ENCODE peak calls at places on chromosomes 12 and 14, in eight cellular contexts. One of them, this sample, is unnamed.

GRCh38 chr12:44875954-44876553 is at the start of gene NELL2:
- DNase-seq in GM12892: peak; percentile 46
- DNase-seq in HS-5: no peak
- DNase-seq in HT1080: no peak
- DNase-seq in cardiac muscle cell: peak; percentile 38
- DNase-seq in dorsolateral prefrontal cortex: peak; percentile 62
- DNase-seq in stimulated activated CD8-positive, alpha-beta memory T cell treated with anti-CD3 and anti-CD28 coated beads, Interleukin-4, amount 100 ng/mL, for 24 hours: peak; percentile 63
- DNase-seq in left ventricle myocardium inferior: no peak
- DNase-seq in this sample: no peak

GRCh38 chr12:72511493-72511892 is 239.3 kb downstream of the TRHDE start:
- DNase-seq in HS-5: no peak
- DNase-seq in GM12892: no peak
- DNase-seq in cardiac muscle cell: no peak
- DNase-seq in stimulated activated CD8-positive, alpha-beta memory T cell treated with anti-CD3 and anti-CD28 coated beads, Interleukin-4, amount 100 ng/mL, for 24 hours: no peak
- DNase-seq in HT1080: no peak
- DNase-seq in dorsolateral prefrontal cortex: no peak
- DNase-seq in left ventricle myocardium inferior: no peak
- DNase-seq in this sample: no peak

GRCh38 chr12:91219511-91219910 is 36.9 kb upstream of the DCN start:
- DNase-seq in HS-5: peak; percentile 53
- DNase-seq in dorsolateral prefrontal cortex: no peak
- DNase-seq in HT1080: peak; percentile 70
- DNase-seq in cardiac muscle cell: peak; percentile 44
- DNase-seq in stimulated activated CD8-positive, alpha-beta memory T cell treated with anti-CD3 and anti-CD28 coated beads, Interleukin-4, amount 100 ng/mL, for 24 hours: no peak
- DNase-seq in GM12892: no peak
- DNase-seq in left ventricle myocardium inferior: no peak
- DNase-seq in this sample: no peak

GRCh38 chr12:41512531-41512930 is 324.4 kb downstream of the PDZRN4 start:
- DNase-seq in dorsolateral prefrontal cortex: no peak
- DNase-seq in HS-5: no peak
- DNase-seq in GM12892: no peak
- DNase-seq in HT1080: peak; percentile 24
- DNase-seq in left ventricle myocardium inferior: peak; percentile 14
- DNase-seq in stimulated activated CD8-positive, alpha-beta memory T cell treated with anti-CD3 and anti-CD28 coated beads, Interleukin-4, amount 100 ng/mL, for 24 hours: no peak
- DNase-seq in cardiac muscle cell: peak; percentile 3
- DNase-seq in this sample: no peak

GRCh38 chr12:4454315-4454860 is 8.8 kb upstream of the FGF6 start:
- DNase-seq in left ventricle myocardium inferior: no peak
- DNase-seq in dorsolateral prefrontal cortex: no peak
- DNase-seq in GM12892: no peak
- DNase-seq in stimulated activated CD8-positive, alpha-beta memory T cell treated with anti-CD3 and anti-CD28 coated beads, Interleukin-4, amount 100 ng/mL, for 24 hours: no peak
- DNase-seq in cardiac muscle cell: no peak
- DNase-seq in HT1080: peak; percentile 35
- DNase-seq in HS-5: no peak
- DNase-seq in this sample: no peak

GRCh38 chr12:80553316-80553715 is 109.3 kb downstream of the PTPRQ start:
- DNase-seq in HT1080: peak; percentile 81
- DNase-seq in stimulated activated CD8-positive, alpha-beta memory T cell treated with anti-CD3 and anti-CD28 coated beads, Interleukin-4, amount 100 ng/mL, for 24 hours: no peak
- DNase-seq in HS-5: peak; percentile 89
- DNase-seq in GM12892: no peak
- DNase-seq in left ventricle myocardium inferior: no peak
- DNase-seq in dorsolateral prefrontal cortex: no peak
- DNase-seq in cardiac muscle cell: peak; percentile 82
- DNase-seq in this sample: no peak

GRCh38 chr14:52014601-52015267 is 25.4 kb downstream of the RTRAF start:
- DNase-seq in stimulated activated CD8-positive, alpha-beta memory T cell treated with anti-CD3 and anti-CD28 coated beads, Interleukin-4, amount 100 ng/mL, for 24 hours: no peak
- DNase-seq in dorsolateral prefrontal cortex: peak; percentile 77
- DNase-seq in HT1080: no peak
- DNase-seq in left ventricle myocardium inferior: peak; percentile 65
- DNase-seq in HS-5: no peak
- DNase-seq in cardiac muscle cell: no peak
- DNase-seq in GM12892: no peak
- DNase-seq in this sample: no peak

GRCh38 chr12:120831648-120832267 is 72.4 kb downstream of the SPPL3 start:
- DNase-seq in cardiac muscle cell: no peak
- DNase-seq in HS-5: no peak
- DNase-seq in stimulated activated CD8-positive, alpha-beta memory T cell treated with anti-CD3 and anti-CD28 coated beads, Interleukin-4, amount 100 ng/mL, for 24 hours: no peak
- DNase-seq in GM12892: no peak
- DNase-seq in dorsolateral prefrontal cortex: no peak
- DNase-seq in left ventricle myocardium inferior: no peak
- DNase-seq in HT1080: no peak
- DNase-seq in this sample: no peak

GRCh38 chr14:94499673-94500072 is 9.6 kb downstream of the SERPINA12 start:
- DNase-seq in HS-5: no peak
- DNase-seq in HT1080: no peak
- DNase-seq in stimulated activated CD8-positive, alpha-beta memory T cell treated with anti-CD3 and anti-CD28 coated beads, Interleukin-4, amount 100 ng/mL, for 24 hours: no peak
- DNase-seq in dorsolateral prefrontal cortex: no peak
- DNase-seq in GM12892: no peak
- DNase-seq in cardiac muscle cell: no peak
- DNase-seq in left ventricle myocardium inferior: no peak
- DNase-seq in this sample: no peak

GRCh38 chr12:31732926-31733548 is 4.2 kb upstream of the AMN1 start:
- DNase-seq in cardiac muscle cell: peak; percentile 80
- DNase-seq in left ventricle myocardium inferior: no peak
- DNase-seq in dorsolateral prefrontal cortex: no peak
- DNase-seq in HS-5: peak; percentile 82
- DNase-seq in HT1080: peak; percentile 96
- DNase-seq in GM12892: no peak
- DNase-seq in stimulated activated CD8-positive, alpha-beta memory T cell treated with anti-CD3 and anti-CD28 coated beads, Interleukin-4, amount 100 ng/mL, for 24 hours: peak; percentile 11
- DNase-seq in this sample: no peak

GRCh38 chr12:2531371-2531770 is 263.4 kb upstream of the FKBP4 start:
- DNase-seq in stimulated activated CD8-positive, alpha-beta memory T cell treated with anti-CD3 and anti-CD28 coated beads, Interleukin-4, amount 100 ng/mL, for 24 hours: no peak
- DNase-seq in HT1080: no peak
- DNase-seq in left ventricle myocardium inferior: no peak
- DNase-seq in dorsolateral prefrontal cortex: no peak
- DNase-seq in GM12892: no peak
- DNase-seq in cardiac muscle cell: no peak
- DNase-seq in HS-5: no peak
- DNase-seq in this sample: no peak

GRCh38 chr12:94566345-94566744 is 84.0 kb downstream of the TMCC3 start:
- DNase-seq in stimulated activated CD8-positive, alpha-beta memory T cell treated with anti-CD3 and anti-CD28 coated beads, Interleukin-4, amount 100 ng/mL, for 24 hours: no peak
- DNase-seq in dorsolateral prefrontal cortex: peak; percentile 88
- DNase-seq in GM12892: no peak
- DNase-seq in HT1080: no peak
- DNase-seq in left ventricle myocardium inferior: no peak
- DNase-seq in cardiac muscle cell: no peak
- DNase-seq in HS-5: no peak
- DNase-seq in this sample: no peak

GRCh38 chr14:94923771-94924170 is 153.9 kb upstream of the GSC start:
- DNase-seq in dorsolateral prefrontal cortex: no peak
- DNase-seq in left ventricle myocardium inferior: no peak
- DNase-seq in HS-5: no peak
- DNase-seq in stimulated activated CD8-positive, alpha-beta memory T cell treated with anti-CD3 and anti-CD28 coated beads, Interleukin-4, amount 100 ng/mL, for 24 hours: no peak
- DNase-seq in cardiac muscle cell: no peak
- DNase-seq in HT1080: no peak
- DNase-seq in GM12892: no peak
- DNase-seq in this sample: no peak

GRCh38 chr12:64142382-64142781 is 79.7 kb downstream of the KICS2 start:
- DNase-seq in stimulated activated CD8-positive, alpha-beta memory T cell treated with anti-CD3 and anti-CD28 coated beads, Interleukin-4, amount 100 ng/mL, for 24 hours: no peak
- DNase-seq in cardiac muscle cell: no peak
- DNase-seq in left ventricle myocardium inferior: no peak
- DNase-seq in GM12892: no peak
- DNase-seq in dorsolateral prefrontal cortex: no peak
- DNase-seq in HS-5: no peak
- DNase-seq in HT1080: no peak
- DNase-seq in this sample: no peak

GRCh38 chr14:90239139-90239538 is 17.2 kb upstream of the PSMC1 start:
- DNase-seq in stimulated activated CD8-positive, alpha-beta memory T cell treated with anti-CD3 and anti-CD28 coated beads, Interleukin-4, amount 100 ng/mL, for 24 hours: no peak
- DNase-seq in cardiac muscle cell: peak; percentile 13
- DNase-seq in GM12892: no peak
- DNase-seq in dorsolateral prefrontal cortex: no peak
- DNase-seq in left ventricle myocardium inferior: no peak
- DNase-seq in HT1080: no peak
- DNase-seq in HS-5: no peak
- DNase-seq in this sample: no peak

GRCh38 chr12:79673334-79673733 is 17.4 kb downstream of the PAWR start:
- DNase-seq in left ventricle myocardium inferior: no peak
- DNase-seq in cardiac muscle cell: no peak
- DNase-seq in GM12892: no peak
- DNase-seq in HT1080: no peak
- DNase-seq in stimulated activated CD8-positive, alpha-beta memory T cell treated with anti-CD3 and anti-CD28 coated beads, Interleukin-4, amount 100 ng/mL, for 24 hours: no peak
- DNase-seq in dorsolateral prefrontal cortex: no peak
- DNase-seq in HS-5: no peak
- DNase-seq in this sample: no peak

GRCh38 chr14:61780125-61780524 is 17.9 kb downstream of the SNAPC1 start:
- DNase-seq in stimulated activated CD8-positive, alpha-beta memory T cell treated with anti-CD3 and anti-CD28 coated beads, Interleukin-4, amount 100 ng/mL, for 24 hours: no peak
- DNase-seq in left ventricle myocardium inferior: no peak
- DNase-seq in GM12892: no peak
- DNase-seq in HS-5: no peak
- DNase-seq in cardiac muscle cell: no peak
- DNase-seq in dorsolateral prefrontal cortex: no peak
- DNase-seq in HT1080: no peak
- DNase-seq in this sample: no peak

GRCh38 chr12:116459921-116460666 is 99.1 kb upstream of the MAP1LC3B2 start:
- DNase-seq in cardiac muscle cell: peak; percentile 2
- DNase-seq in left ventricle myocardium inferior: no peak
- DNase-seq in HT1080: no peak
- DNase-seq in HS-5: no peak
- DNase-seq in dorsolateral prefrontal cortex: no peak
- DNase-seq in GM12892: no peak
- DNase-seq in stimulated activated CD8-positive, alpha-beta memory T cell treated with anti-CD3 and anti-CD28 coated beads, Interleukin-4, amount 100 ng/mL, for 24 hours: no peak
- DNase-seq in this sample: no peak

GRCh38 chr14:31947076-31947475 is 130.0 kb upstream of the ARHGAP5 start:
- DNase-seq in GM12892: no peak
- DNase-seq in dorsolateral prefrontal cortex: no peak
- DNase-seq in cardiac muscle cell: no peak
- DNase-seq in left ventricle myocardium inferior: no peak
- DNase-seq in HT1080: no peak
- DNase-seq in stimulated activated CD8-positive, alpha-beta memory T cell treated with anti-CD3 and anti-CD28 coated beads, Interleukin-4, amount 100 ng/mL, for 24 hours: no peak
- DNase-seq in HS-5: no peak
- DNase-seq in this sample: no peak